ENCODE peak calls at places on chromosomes 2 and 18, in four cellular contexts. One of them, this sample, is unnamed.

GRCh38 chr2:1488851-1489250 is 75.6 kb downstream of the TPO start:
- DNase-seq in IMR-90: no peak
- DNase-seq in choroid plexus epithelial cell: no peak
- DNase-seq in heart left ventricle: no peak
- DNase-seq in this sample: no peak

GRCh38 chr2:29063056-29063455 is 11.3 kb downstream of the PCARE start:
- DNase-seq in IMR-90: no peak
- DNase-seq in choroid plexus epithelial cell: no peak
- DNase-seq in heart left ventricle: peak
- DNase-seq in this sample: no peak

GRCh38 chr2:78201064-78201575 is 678.9 kb upstream of the LRRTM4 start:
- DNase-seq in IMR-90: no peak
- DNase-seq in choroid plexus epithelial cell: no peak
- DNase-seq in heart left ventricle: no peak
- DNase-seq in this sample: no peak

GRCh38 chr2:96116424-96116878 is at the start of gene ADRA2B:
- DNase-seq in IMR-90: no peak
- DNase-seq in choroid plexus epithelial cell: peak
- DNase-seq in heart left ventricle: peak
- DNase-seq in this sample: no peak

GRCh38 chr2:66331176-66331575 is 103.7 kb upstream of the MEIS1 start:
- DNase-seq in IMR-90: no peak
- DNase-seq in choroid plexus epithelial cell: no peak
- DNase-seq in heart left ventricle: no peak
- DNase-seq in this sample: no peak

GRCh38 chr18:13480856-13481255 is 245.5 kb downstream of the FAM210A start:
- DNase-seq in IMR-90: no peak
- DNase-seq in choroid plexus epithelial cell: no peak
- DNase-seq in heart left ventricle: no peak
- DNase-seq in this sample: no peak

GRCh38 chr2:105375001-105375561 is 23.8 kb downstream of the FHL2 start:
- DNase-seq in IMR-90: peak
- DNase-seq in choroid plexus epithelial cell: peak
- DNase-seq in heart left ventricle: no peak
- DNase-seq in this sample: peak

GRCh38 chr2:70936979-70937811 is 1.5 kb downstream of the ATP6V1B1 start:
- DNase-seq in IMR-90: no peak
- DNase-seq in choroid plexus epithelial cell: no peak
- DNase-seq in heart left ventricle: no peak
- DNase-seq in this sample: no peak

GRCh38 chr2:223692227-223692947 is 90.2 kb upstream of the SCG2 start:
- DNase-seq in IMR-90: peak
- DNase-seq in choroid plexus epithelial cell: peak
- DNase-seq in heart left ventricle: no peak
- DNase-seq in this sample: peak

GRCh38 chr2:54419386-54419785 is 36.7 kb upstream of the SPTBN1 start:
- DNase-seq in IMR-90: no peak
- DNase-seq in choroid plexus epithelial cell: peak
- DNase-seq in heart left ventricle: no peak
- DNase-seq in this sample: no peak

GRCh38 chr2:28880193-28880592 is 10.1 kb upstream of the TRMT61B start:
- DNase-seq in IMR-90: no peak
- DNase-seq in choroid plexus epithelial cell: no peak
- DNase-seq in heart left ventricle: no peak
- DNase-seq in this sample: no peak

GRCh38 chr18:69257861-69258458 is 142.7 kb upstream of the DOK6 start:
- DNase-seq in IMR-90: peak
- DNase-seq in choroid plexus epithelial cell: peak
- DNase-seq in heart left ventricle: no peak
- DNase-seq in this sample: peak

GRCh38 chr2:120883607-120884405 is 148.1 kb downstream of the GLI2 start:
- DNase-seq in IMR-90: no peak
- DNase-seq in choroid plexus epithelial cell: no peak
- DNase-seq in heart left ventricle: no peak
- DNase-seq in this sample: no peak

GRCh38 chr2:54636425-54637139 is 86.9 kb upstream of the EML6 start:
- DNase-seq in IMR-90: no peak
- DNase-seq in choroid plexus epithelial cell: peak
- DNase-seq in heart left ventricle: no peak
- DNase-seq in this sample: no peak

GRCh38 chr2:132929786-132930185 is 259.8 kb upstream of the LYPD1 start:
- DNase-seq in IMR-90: peak
- DNase-seq in choroid plexus epithelial cell: peak
- DNase-seq in heart left ventricle: no peak
- DNase-seq in this sample: no peak

GRCh38 chr2:226644342-226644957 is 155.2 kb downstream of the IRS1 start:
- DNase-seq in IMR-90: peak
- DNase-seq in choroid plexus epithelial cell: peak
- DNase-seq in heart left ventricle: peak
- DNase-seq in this sample: peak

GRCh38 chr18:62566199-62566598 is 43.4 kb downstream of the ZCCHC2 start:
- DNase-seq in IMR-90: peak
- DNase-seq in choroid plexus epithelial cell: peak
- DNase-seq in heart left ventricle: peak
- DNase-seq in this sample: peak
- TF ChIP-seq CTCF in IMR-90: no peak
- TF ChIP-seq CTCF in choroid plexus epithelial cell: peak
- TF ChIP-seq CTCF in heart left ventricle: peak
- TF ChIP-seq CTCF in this sample: peak

GRCh38 chr2:191870744-191871143 is 23.9 kb upstream of the CAVIN2 start:
- DNase-seq in IMR-90: no peak
- DNase-seq in choroid plexus epithelial cell: peak
- DNase-seq in heart left ventricle: no peak
- DNase-seq in this sample: no peak
- TF ChIP-seq CTCF in IMR-90: no peak
- TF ChIP-seq CTCF in choroid plexus epithelial cell: peak
- TF ChIP-seq CTCF in heart left ventricle: no peak
- TF ChIP-seq CTCF in this sample: peak

GRCh38 chr2:119230219-119230618 is 6.6 kb downstream of the STEAP3 start:
- DNase-seq in IMR-90: no peak
- DNase-seq in choroid plexus epithelial cell: no peak
- DNase-seq in heart left ventricle: no peak
- DNase-seq in this sample: no peak
- TF ChIP-seq CTCF in IMR-90: no peak
- TF ChIP-seq CTCF in choroid plexus epithelial cell: no peak
- TF ChIP-seq CTCF in heart left ventricle: no peak
- TF ChIP-seq CTCF in this sample: no peak

DNA sequence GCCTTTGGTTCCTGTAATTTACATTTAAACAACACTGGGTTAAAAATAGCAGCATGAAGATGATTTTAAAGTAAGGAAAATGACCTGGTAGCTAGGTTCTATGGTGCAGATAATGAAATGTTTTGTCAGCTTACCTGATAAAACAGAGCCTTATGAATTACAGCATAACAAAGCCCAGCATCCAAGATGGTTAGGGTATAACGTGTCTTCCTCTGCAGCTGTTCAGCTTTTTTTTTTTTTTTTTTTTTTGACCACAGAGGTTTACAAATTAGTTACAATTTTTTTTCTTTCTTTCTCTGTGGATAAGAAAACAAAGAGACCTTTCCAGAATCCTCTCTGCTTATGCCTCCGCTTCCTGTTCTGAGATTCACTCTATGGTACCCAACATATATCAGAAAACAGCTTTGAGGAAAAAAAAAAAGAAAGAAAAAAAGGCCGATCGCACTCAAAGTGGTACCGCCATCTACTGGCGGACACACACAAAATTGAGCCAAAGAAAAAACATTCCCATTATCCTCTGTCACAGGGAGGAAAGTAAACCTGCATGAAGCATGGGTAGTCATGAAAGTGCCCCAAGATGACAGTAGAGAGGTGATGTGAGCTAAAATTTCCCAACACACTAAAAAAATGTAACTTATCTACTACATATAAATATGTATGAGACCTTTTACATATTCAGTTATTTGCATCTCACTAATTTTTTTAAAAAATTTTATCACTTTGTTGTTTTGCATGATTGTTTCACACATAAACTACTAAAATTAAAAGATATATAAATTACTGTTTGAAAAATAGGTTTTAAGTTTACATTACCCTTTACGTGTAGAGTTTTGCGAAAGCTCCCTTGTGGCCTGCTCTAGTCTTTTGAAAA is at the start of gene SCN3A:
- DNase-seq in IMR-90: peak
- DNase-seq in choroid plexus epithelial cell: peak
- DNase-seq in heart left ventricle: peak
- DNase-seq in this sample: peak
- TF ChIP-seq CTCF in IMR-90: peak
- TF ChIP-seq CTCF in choroid plexus epithelial cell: peak
- TF ChIP-seq CTCF in heart left ventricle: peak
- TF ChIP-seq CTCF in this sample: peak